ENCODE peak calls at places on chromosomes 1 and 21, in five cellular contexts. E is astrocyte of the spinal cord, A is foreskin keratinocyte, O is suprapubic skin, L is Peyer's patch. T is an unnamed sample.

GRCh38 chr1:182195733-182196132 is 134.2 kb upstream of the ZNF648 start:
- DNase-seq in L (no peak), A (no peak), O (no peak), E (no peak), T (no peak)

GRCh38 chr1:185786524-185786923 is 52.3 kb downstream of the HMCN1 start:
- DNase-seq in L (no peak), O (no peak), E (peak), A (no peak), T (no peak)

GRCh38 chr1:40385437-40386310 is 12.1 kb downstream of the SMAP2 start:
- DNase-seq in L (no peak), A (no peak), E (peak), O (no peak), T (no peak)

GRCh38 chr1:107220036-107220435 is 79.2 kb downstream of the NTNG1 start:
- DNase-seq in E (peak), A (no peak), O (no peak), L (no peak), T (no peak)

GRCh38 chr1:226432586-226433360 is 24.9 kb upstream of the PARP1 start:
- DNase-seq in A (no peak), L (no peak), O (no peak), E (no peak), T (no peak)

GRCh38 chr1:169348356-169349036 is 19.1 kb downstream of the NME7 start:
- DNase-seq in O (no peak), L (no peak), E (peak), A (no peak), T (no peak)

GRCh38 chr1:153697873-153698647 is 19.6 kb downstream of the NPR1 start:
- DNase-seq in E (peak), A (no peak), O (no peak), L (no peak), T (peak)

GRCh38 chr1:241012708-241013340 is 344.2 kb downstream of the RGS7 start:
- DNase-seq in A (no peak), E (no peak), O (no peak), L (no peak), T (no peak)

GRCh38 chr1:18557621-18558465 is 72.8 kb upstream of the PAX7 start:
- DNase-seq in L (peak), A (no peak), E (no peak), O (no peak), T (peak)

GRCh38 chr1:33188572-33189275 is 6.9 kb upstream of the TRIM62 start:
- DNase-seq in O (no peak), L (no peak), A (no peak), E (no peak), T (no peak)

GRCh38 chr1:223628233-223628632 is 37.3 kb downstream of the CAPN8 start:
- DNase-seq in O (no peak), E (peak), A (no peak), L (no peak), T (no peak)

GRCh38 chr1:110003747-110004428 is 19.3 kb downstream of the AHCYL1 start:
- DNase-seq in E (peak), O (peak), L (peak), A (peak), T (peak)

GRCh38 chr1:63448741-63449140 is 74.3 kb downstream of the ITGB3BP start:
- DNase-seq in L (no peak), O (no peak), A (no peak), E (no peak), T (no peak)

GRCh38 chr1:178530037-178530402 is 17.1 kb downstream of the TEX35 start:
- DNase-seq in O (no peak), A (peak), L (peak), E (peak), T (no peak)

GRCh38 chr1:163614346-163614745 is 292.6 kb downstream of the NUF2 start:
- DNase-seq in A (no peak), O (no peak), L (no peak), E (no peak), T (no peak)

GRCh38 chr21:31181089-31181757 is 142.9 kb upstream of the KRTAP19-8 start:
- DNase-seq in O (no peak), A (no peak), L (no peak), E (no peak), T (no peak)

GRCh38 chr1:236020359-236021000 is 44.4 kb downstream of the NID1 start:
- DNase-seq in A (no peak), O (no peak), L (no peak), E (peak), T (no peak)

GRCh38 chr1:199447906-199448305 is 579.6 kb upstream of the NR5A2 start:
- DNase-seq in O (no peak), A (no peak), E (no peak), L (no peak), T (peak)

GRCh38 chr1:224411766-224412165 is 22.8 kb downstream of the WDR26 start:
- DNase-seq in E (no peak), O (no peak), L (no peak), A (no peak), T (no peak)

GRCh38 chr21:44965251-44966022 is 25.6 kb downstream of the SLX9 start:
- DNase-seq in O (no peak), A (no peak), L (no peak), E (peak), T (peak)

GRCh38 chr21:36994501-36995189 is 11.9 kb upstream of the RIPPLY3 start:
- DNase-seq in O (no peak), E (no peak), A (no peak), L (no peak), T (peak)

GRCh38 chr1:84541679-84542078 is 32.6 kb downstream of the CTBS start:
- DNase-seq in E (no peak), A (no peak), O (no peak), L (no peak), T (no peak)
- TF ChIP-seq CTCF in E (no peak), A (peak), O (no peak), L (no peak), T (no peak)

DNA sequence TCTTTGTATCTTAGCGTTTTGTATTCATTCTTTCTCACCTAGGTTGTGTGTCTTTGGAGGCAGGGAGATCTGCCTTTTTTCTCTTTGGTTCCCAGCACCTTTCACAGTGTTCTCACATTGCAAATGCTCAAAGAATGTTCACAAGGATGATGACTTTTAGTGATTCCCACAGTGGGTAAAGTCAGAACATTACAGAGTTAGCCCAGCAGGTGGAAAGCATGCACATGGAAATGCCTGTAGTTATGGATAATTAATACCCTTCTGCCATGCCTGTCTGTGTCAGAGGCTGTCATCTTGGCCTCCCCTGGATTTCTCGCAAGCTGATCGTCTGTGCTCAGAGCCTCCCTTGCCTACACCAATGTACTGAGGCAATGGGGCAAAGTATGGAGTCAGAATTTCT is 458.9 kb downstream of the LMO4 start:
- DNase-seq in E (peak), L (no peak), O (no peak), A (no peak), T (no peak)
- TF ChIP-seq CTCF in E (peak), L (no peak), O (no peak), A (peak), T (no peak)

DNA sequence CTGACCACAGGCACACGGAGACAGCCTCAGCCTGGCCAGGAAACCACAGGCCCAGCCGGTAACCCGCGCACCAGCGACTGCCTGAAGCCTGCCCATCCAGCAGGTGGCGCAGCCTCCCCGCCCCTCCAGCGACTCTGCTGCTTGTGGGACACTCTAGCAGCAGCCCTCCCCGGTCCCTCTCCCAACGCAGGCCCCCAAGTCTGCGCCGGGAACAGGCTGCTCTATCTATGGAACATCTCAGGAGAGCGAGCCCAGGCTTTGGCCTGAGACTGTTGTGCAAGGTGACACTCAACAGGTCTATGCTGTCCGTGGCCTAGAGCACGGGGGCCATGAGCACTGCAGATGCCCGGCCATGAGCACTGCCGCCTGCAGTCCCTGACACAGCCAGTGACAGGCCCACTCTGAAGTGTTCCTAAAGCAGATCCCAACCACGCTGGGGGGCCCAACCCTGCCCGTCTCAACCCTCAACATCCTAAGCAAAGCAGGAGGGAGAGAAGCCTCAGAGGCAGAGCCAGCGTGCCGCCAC is 28.4 kb downstream of the WDR4 start:
- DNase-seq in A (no peak), L (no peak), O (no peak), E (no peak), T (peak)
- TF ChIP-seq CTCF in A (peak), L (peak), O (peak), E (peak), T (peak)

GRCh38 chr1:217911908-217912307 is 280.8 kb downstream of the SPATA17 start:
- DNase-seq in O (no peak), L (no peak), A (no peak), E (no peak), T (no peak)
- TF ChIP-seq CTCF in O (no peak), L (no peak), A (no peak), E (peak), T (no peak)

GRCh38 chr1:12184008-12184681 is 17.4 kb downstream of the TNFRSF1B start:
- DNase-seq in O (peak), L (peak), A (no peak), E (peak), T (peak)
- TF ChIP-seq CTCF in O (no peak), L (peak), A (no peak), E (peak), T (no peak)

GRCh38 chr1:15885701-15886612 is 38.5 kb downstream of the SPEN start:
- DNase-seq in A (peak), L (peak), O (peak), E (peak), T (peak)
- TF ChIP-seq CTCF in A (peak), L (no peak), O (no peak), E (peak), T (no peak)